ENCODE peak calls at places on chromosomes 1 and 21, in seven cellular contexts. K is heart left ventricle; X is cardiac fibroblast; W is astrocyte; A is AG09309; F is CD8-positive, alpha-beta T cell; D is astrocyte of the cerebellum. M is an unnamed sample.

GRCh38 chr21:37607081-37607480 is 240.5 kb downstream of the DYRK1A start:
- DNase-seq in K (no peak), X (no peak), W (no peak), A (no peak), F (no peak), D (no peak), M (no peak)

GRCh38 chr1:41331546-41331917 is 29.7 kb upstream of the FOXO6 start:
- DNase-seq in K (no peak), X (no peak), W (no peak), A (no peak), F (no peak), D (no peak), M (no peak)

GRCh38 chr1:6052543-6053205 is 7.0 kb downstream of the KCNAB2 start:
- DNase-seq in K (no peak), X (peak), W (peak), A (no peak), F (peak), D (peak), M (peak)

GRCh38 chr21:44510508-44511218 is 29.3 kb downstream of the KRTAP10-1 start:
- DNase-seq in K (peak), X (peak), W (no peak), A (no peak), F (peak), D (no peak), M (peak)

GRCh38 chr21:46000182-46000730 is 18.7 kb downstream of the COL6A1 start:
- DNase-seq in K (no peak), X (no peak), W (no peak), A (no peak), F (no peak), D (no peak), M (no peak)

GRCh38 chr1:190226006-190226405 is 251.7 kb downstream of the BRINP3 start:
- DNase-seq in K (no peak), X (peak), W (no peak), A (no peak), F (no peak), D (no peak), M (no peak)

GRCh38 chr1:204359131-204359473 is 627 bp downstream of the PLEKHA6 start:
- DNase-seq in K (no peak), X (no peak), W (no peak), A (no peak), F (no peak), D (no peak), M (no peak)

GRCh38 chr1:58780586-58781452 is 3.0 kb downstream of the JUN start:
- DNase-seq in K (no peak), X (peak), W (peak), A (no peak), F (peak), D (no peak), M (peak)

GRCh38 chr1:203161703-203162102 is 13.9 kb downstream of the MYBPH start:
- DNase-seq in K (peak), X (no peak), W (no peak), A (no peak), F (no peak), D (no peak), M (no peak)

GRCh38 chr1:48572134-48572533 is 100.1 kb upstream of the SPATA6 start:
- DNase-seq in K (no peak), X (no peak), W (no peak), A (no peak), F (no peak), D (no peak), M (no peak)
- H3K4me3 ChIP-seq in K (no peak), X (no peak), W (no peak), A (no peak), F (no peak), D (no peak), M (no peak)

GRCh38 chr1:165152109-165152508 is 204.4 kb downstream of the LMX1A start:
- DNase-seq in K (no peak), X (no peak), W (no peak), A (no peak), F (no peak), D (no peak), M (no peak)

GRCh38 chr1:165147799-165148198 is 208.7 kb downstream of the LMX1A start:
- DNase-seq in K (no peak), X (no peak), W (no peak), A (no peak), F (no peak), D (no peak), M (no peak)

GRCh38 chr1:165153182-165153581 is 203.3 kb downstream of the LMX1A start:
- DNase-seq in K (no peak), X (no peak), W (no peak), A (no peak), F (no peak), D (no peak), M (no peak)

GRCh38 chr1:165152727-165153126 is 203.8 kb downstream of the LMX1A start:
- DNase-seq in K (no peak), X (no peak), W (no peak), A (no peak), F (no peak), D (no peak), M (no peak)
- TF ChIP-seq CTCF in K (peak), X (no peak), W (no peak), A (no peak), F (no peak), D (peak), M (no peak)

GRCh38 chr1:91533625-91534024 is 33.0 kb downstream of the CDC7 start:
- DNase-seq in K (no peak), X (no peak), W (no peak), A (no peak), F (no peak), D (no peak), M (no peak)
- H3K4me3 ChIP-seq in K (no peak), X (no peak), W (no peak), A (no peak), F (no peak), D (no peak), M (no peak)

DNA sequence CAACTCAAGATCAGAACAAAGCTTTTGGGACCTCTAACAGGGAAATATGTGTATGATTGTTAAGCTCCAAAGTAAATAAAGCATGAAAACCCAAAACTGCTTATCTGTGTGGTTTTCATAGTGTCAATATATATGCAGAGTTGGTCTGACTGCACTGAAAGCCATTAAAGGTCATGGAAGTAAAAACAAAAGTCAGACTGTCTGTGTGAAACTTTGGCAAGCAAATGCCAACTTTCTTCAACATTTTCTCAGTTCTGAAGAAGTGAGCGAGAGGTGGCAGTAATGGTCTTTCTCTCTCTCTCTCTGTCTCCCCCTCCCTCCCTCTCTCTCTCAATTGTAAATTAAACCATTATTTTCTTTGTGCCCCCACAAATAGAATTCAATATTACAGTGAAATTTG is 100.1 kb upstream of the S1PR1 start:
- DNase-seq in K (no peak), X (peak), W (peak), A (no peak), F (peak), D (no peak), M (peak)
- TF ChIP-seq CTCF in K (peak), X (peak), W (peak), A (no peak), F (peak), D (peak), M (peak)

GRCh38 chr1:193539731-193540459 is 353.5 kb upstream of the B3GALT2 start:
- DNase-seq in K (no peak), X (no peak), W (no peak), A (no peak), F (no peak), D (no peak), M (no peak)

GRCh38 chr1:193540511-193540910 is 354.1 kb upstream of the B3GALT2 start:
- DNase-seq in K (no peak), X (no peak), W (no peak), A (no peak), F (no peak), D (no peak), M (no peak)

GRCh38 chr1:193538004-193538355 is 351.6 kb upstream of the B3GALT2 start:
- DNase-seq in K (no peak), X (no peak), W (no peak), A (no peak), F (no peak), D (no peak), M (no peak)

GRCh38 chr1:193538690-193539089 is 352.3 kb upstream of the B3GALT2 start:
- DNase-seq in K (no peak), X (no peak), W (no peak), A (no peak), F (no peak), D (no peak), M (no peak)

DNA sequence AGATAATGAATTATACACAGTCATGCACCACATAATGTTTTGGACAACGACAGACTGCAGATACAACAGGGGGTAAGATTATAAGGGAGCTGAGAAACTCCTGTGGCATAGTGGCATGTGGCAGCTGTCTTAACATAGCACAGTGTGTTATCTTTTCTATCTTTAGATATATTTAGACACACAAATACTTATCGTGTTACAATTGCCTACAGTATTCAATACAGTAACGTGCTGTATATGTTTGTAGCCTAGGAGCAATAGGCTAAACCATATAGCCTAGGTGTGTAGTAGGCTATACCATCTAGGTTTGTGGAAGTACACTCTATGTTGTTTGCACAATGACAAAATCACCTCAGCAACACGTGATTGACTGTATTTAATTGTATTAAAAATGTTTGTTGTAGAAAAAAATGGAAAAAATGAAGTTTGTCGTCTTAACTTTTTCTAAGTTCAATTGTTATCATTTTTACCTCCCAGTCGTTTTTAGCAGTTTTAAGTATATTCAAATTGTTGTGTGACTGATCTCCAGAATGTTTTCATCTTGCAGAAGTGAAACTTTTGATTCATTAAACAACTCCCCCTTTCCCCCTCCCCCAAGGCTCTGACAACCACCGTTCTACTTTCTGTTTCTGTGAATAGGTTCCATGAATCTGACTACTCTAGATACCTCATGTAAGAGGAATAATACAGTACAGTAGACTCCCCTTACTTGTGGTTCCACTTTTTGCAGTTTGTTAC is 351.0 kb upstream of the B3GALT2 start:
- DNase-seq in K (no peak), X (no peak), W (no peak), A (no peak), F (no peak), D (no peak), M (no peak)
- H3K4me3 ChIP-seq in K (no peak), X (no peak), W (no peak), A (no peak), F (no peak), D (no peak), M (no peak)

GRCh38 chr1:31447210-31447609 is 34.2 kb downstream of the SERINC2 start:
- DNase-seq in K (no peak), X (no peak), W (no peak), A (no peak), F (no peak), D (no peak), M (no peak)
- TF ChIP-seq CTCF in K (no peak), X (no peak), W (no peak), A (no peak), F (no peak), D (no peak), M (no peak)

DNA sequence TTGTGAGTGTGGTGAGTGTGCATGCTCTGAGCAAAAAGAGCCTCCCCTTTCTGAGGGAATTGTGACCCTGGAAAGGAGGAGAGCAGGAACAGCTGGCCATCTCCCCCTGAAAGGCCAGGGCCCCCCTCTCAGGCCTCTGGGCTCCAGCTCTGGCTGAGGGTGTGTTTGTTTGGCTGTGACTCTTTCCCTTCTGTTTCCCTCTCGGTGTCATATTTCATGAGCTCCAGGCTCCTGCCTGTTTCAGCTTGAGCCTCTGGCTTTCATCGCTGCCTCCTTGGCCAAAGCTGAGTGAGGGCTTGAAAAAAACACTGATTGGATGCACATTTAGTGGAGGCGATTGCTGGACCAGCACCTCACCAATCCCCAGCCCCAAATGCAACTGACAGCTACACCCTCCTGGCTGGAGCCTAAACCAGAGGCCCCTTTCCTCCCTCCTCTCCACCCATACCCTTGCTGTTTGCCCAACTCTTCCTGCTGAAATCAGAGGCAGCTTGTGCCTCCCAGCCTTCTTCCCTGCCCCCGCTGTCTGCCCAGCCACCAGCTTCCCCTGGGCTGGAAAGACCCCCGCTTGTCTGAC is 64.1 kb downstream of the DDR2 start:
- DNase-seq in K (peak), X (peak), W (peak), A (peak), F (no peak), D (peak), M (peak)
- H3K4me3 ChIP-seq in K (no peak), X (peak), W (peak), A (no peak), F (no peak), D (no peak), M (peak)